ENCODE peak calls at places on chromosomes 1 and 21, in seven cellular contexts. S is activated CD4-positive, alpha-beta memory T cell treated with anti-CD3 and anti-CD28 coated beads for 36 hours; W is MV-4-11; D is NCI-H2081; K is activated CD4-positive, alpha-beta T cell treated with anti-CD3 and anti-CD28 coated beads, Interleukin-2, amount 10 ng/mL, durations not matched to agents 24 days and 14 days; P is nucleus accumbens; Y is CD8-positive, alpha-beta memory T cell. Z is an unnamed sample.

GRCh38 chr1:183090386-183091006 is 67.3 kb downstream of the LAMC1 start:
- DNase-seq in S (no peak), W (no peak), D (no peak), K (no peak), P (no peak), Y (no peak), Z (no peak)

GRCh38 chr1:40299366-40300248 is 17.5 kb downstream of the COL9A2 start:
- DNase-seq in S (no peak), W (no peak), D (no peak), K (no peak), P (no peak), Y (no peak), Z (no peak)

GRCh38 chr1:159877695-159878444 is 15.4 kb upstream of the VSIG8 start:
- DNase-seq in S (no peak), W (no peak), D (no peak), K (no peak), P (no peak), Y (no peak), Z (no peak)

GRCh38 chr1:224779491-224780020 is 149.9 kb upstream of the DNAH14 start:
- DNase-seq in S (no peak), W (no peak), D (no peak), K (no peak), P (no peak), Y (no peak), Z (no peak)

GRCh38 chr1:44044071-44044801 is 13.0 kb upstream of the SLC6A9 start:
- DNase-seq in S (no peak), W (no peak), D (no peak), K (no peak), P (no peak), Y (no peak), Z (no peak)

GRCh38 chr1:59926381-59927243 is at the start of gene CYP2J2:
- DNase-seq in S (peak; percentile 58), W (no peak), D (peak; percentile 51), K (peak; percentile 80), P (peak; percentile 73), Y (no peak), Z (peak; percentile 85)

GRCh38 chr1:201217146-201217545 is 26.5 kb downstream of the IGFN1 start:
- DNase-seq in S (peak; percentile 1), W (no peak), D (no peak), K (no peak), P (no peak), Y (no peak), Z (peak; percentile 2)

GRCh38 chr1:208203127-208203847 is 40.9 kb downstream of the PLXNA2 start:
- DNase-seq in S (no peak), W (no peak), D (peak; percentile 83), K (no peak), P (no peak), Y (no peak), Z (peak; percentile 73)

GRCh38 chr1:154326546-154327465 is 1.5 kb downstream of the ATP8B2 start:
- DNase-seq in S (peak; percentile 40), W (no peak), D (no peak), K (peak; percentile 71), P (no peak), Y (no peak), Z (no peak)

GRCh38 chr1:49013046-49013445 is 236.4 kb upstream of the BEND5 start:
- DNase-seq in S (no peak), W (no peak), D (no peak), K (no peak), P (no peak), Y (no peak), Z (no peak)

GRCh38 chr1:225735252-225736149 is 42.1 kb upstream of the SRP9 start:
- DNase-seq in S (no peak), W (peak; percentile 4), D (no peak), K (no peak), P (no peak), Y (no peak), Z (no peak)

GRCh38 chr1:12666141-12666735 is 22.4 kb downstream of the AADACL4 start:
- DNase-seq in S (no peak), W (no peak), D (no peak), K (no peak), P (no peak), Y (no peak), Z (no peak)

GRCh38 chr1:153791856-153792253 is 16.6 kb downstream of the SLC27A3 start:
- DNase-seq in S (peak; percentile 60), W (peak; percentile 75), D (no peak), K (no peak), P (no peak), Y (no peak), Z (no peak)

GRCh38 chr1:177983824-177984528 is 14.1 kb upstream of the SEC16B start:
- DNase-seq in S (no peak), W (no peak), D (no peak), K (no peak), P (peak; percentile 31), Y (no peak), Z (peak; percentile 39)

GRCh38 chr1:62882161-62882560 is 98.2 kb downstream of the ATG4C start:
- DNase-seq in S (no peak), W (no peak), D (no peak), K (no peak), P (no peak), Y (no peak), Z (peak; percentile 40)

GRCh38 chr1:220003015-220003414 is 43.3 kb downstream of the EPRS1 start:
- DNase-seq in S (no peak), W (no peak), D (no peak), K (no peak), P (no peak), Y (no peak), Z (no peak)

GRCh38 chr1:212232020-212232570 is 53.1 kb upstream of the PPP2R5A start:
- DNase-seq in S (no peak), W (peak; percentile 26), D (no peak), K (no peak), P (no peak), Y (no peak), Z (no peak)

GRCh38 chr1:181344091-181344490 is 139.2 kb upstream of the CACNA1E start:
- DNase-seq in S (no peak), W (no peak), D (no peak), K (no peak), P (no peak), Y (no peak), Z (no peak)

GRCh38 chr1:204660509-204660908 is 25.0 kb downstream of the LRRN2 start:
- DNase-seq in S (no peak), W (no peak), D (no peak), K (no peak), P (no peak), Y (no peak), Z (no peak)

GRCh38 chr1:29688477-29689365 is 452.4 kb downstream of the PTPRU start:
- DNase-seq in S (peak; percentile 62), W (no peak), D (no peak), K (peak; percentile 74), P (peak; percentile 30), Y (no peak), Z (peak; percentile 83)

GRCh38 chr21:33127154-33127893 is 57.4 kb downstream of the OLIG1 start:
- DNase-seq in S (peak; percentile 77), W (peak; percentile 71), D (peak; percentile 44), K (peak; percentile 86), P (peak; percentile 70), Y (peak; percentile 61), Z (peak; percentile 79)

GRCh38 chr1:29239142-29239541 is 2.8 kb downstream of the PTPRU start:
- DNase-seq in S (no peak), W (no peak), D (no peak), K (no peak), P (no peak), Y (no peak), Z (no peak)